ENCODE peak calls at places on chromosomes 3 and 15, in nine cellular contexts. J, W, G, N, V, S, B, C and P are unnamed samples.

GRCh38 chr15:52733696-52734255 is 54.6 kb upstream of the ATOSA start:
- DNase-seq in J (no peak), V (peak), B (no peak), N (no peak), S (no peak), W (no peak), C (peak), G (no peak), P (no peak)

GRCh38 chr3:194254032-194254431 is 97.1 kb downstream of the CPN2 start:
- DNase-seq in N (no peak), G (no peak), V (no peak), S (no peak), J (no peak), B (no peak), W (no peak), C (no peak), P (no peak)

GRCh38 chr15:40281057-40281850 is 1.6 kb downstream of the ANKRD63 start:
- DNase-seq in N (no peak), G (no peak), B (no peak), V (no peak), C (no peak), S (no peak), J (no peak), W (no peak), P (no peak)

GRCh38 chr3:141476033-141476432 is 10.8 kb upstream of the RASA2 start:
- DNase-seq in W (peak), N (no peak), J (no peak), S (peak), V (no peak), G (peak), C (no peak), B (no peak), P (no peak)

GRCh38 chr3:11010406-11011165 is 18.0 kb downstream of the SLC6A1 start:
- DNase-seq in C (no peak), V (no peak), J (no peak), N (no peak), S (no peak), W (no peak), G (no peak), B (no peak), P (no peak)

GRCh38 chr3:88057650-88058321 is 1.0 kb downstream of the CGGBP1 start:
- DNase-seq in S (no peak), J (no peak), N (no peak), C (peak), B (no peak), W (no peak), G (peak), V (peak), P (no peak)

GRCh38 chr3:63724987-63725386 is 72.5 kb downstream of the SNTN start:
- DNase-seq in G (no peak), B (no peak), J (no peak), C (peak), N (no peak), V (no peak), W (no peak), S (no peak), P (no peak)

GRCh38 chr15:99651023-99651807 is 82.0 kb downstream of the LYSMD4 start:
- DNase-seq in V (peak), B (no peak), W (no peak), G (no peak), J (no peak), N (no peak), C (peak), S (no peak), P (no peak)

GRCh38 chr3:23832523-23832922 is 26.8 kb downstream of the UBE2E1 start:
- DNase-seq in V (no peak), C (no peak), W (no peak), J (no peak), G (no peak), B (no peak), N (no peak), S (no peak), P (no peak)